ENCODE peak calls at places on chromosomes 4 and X, in eight cellular contexts. M is spleen, C is NB4, E is endothelial cell of umbilical vein, K is esophagus squamous epithelium, J is ovary, Y is suprapubic skin, R is A549. O is an unnamed sample.

GRCh38 chr4:104868942-104869341 is 277.7 kb upstream of the TET2 start:
- DNase-seq in M (no peak), C (no peak), E (no peak), K (no peak), J (no peak), Y (no peak), R (no peak), O (no peak)

GRCh38 chr4:116397291-116397690 is 688.1 kb downstream of the TRAM1L1 start:
- DNase-seq in M (no peak), C (no peak), E (no peak), K (no peak), J (no peak), Y (no peak), R (no peak), O (no peak)

GRCh38 chr4:110480031-110480549 is 4.1 kb downstream of the ENPEP start:
- DNase-seq in M (no peak), C (no peak), E (no peak), K (no peak), J (no peak), Y (no peak), R (no peak), O (no peak)

GRCh38 chr4:2511645-2512131 is 24.8 kb upstream of the FAM193A start:
- DNase-seq in M (no peak), C (no peak), E (no peak), K (no peak), J (no peak), Y (no peak), R (no peak), O (no peak)

GRCh38 chr4:1309261-1310010 is 19.7 kb downstream of the MAEA start:
- DNase-seq in M (peak), C (no peak), E (peak), K (peak), J (peak), Y (peak), R (no peak), O (peak)

GRCh38 chrX:68989865-68990606 is 161.2 kb downstream of the EFNB1 start:
- DNase-seq in M (no peak), C (no peak), E (peak), K (no peak), J (peak), Y (no peak), R (no peak), O (no peak)

GRCh38 chr4:76526585-76526990 is 91.6 kb downstream of the SHROOM3 start:
- DNase-seq in M (no peak), C (no peak), E (no peak), K (no peak), J (no peak), Y (no peak), R (no peak), O (no peak)

GRCh38 chrX:114798902-114799301 is 215.0 kb downstream of the HTR2C start:
- DNase-seq in M (no peak), C (no peak), E (no peak), K (no peak), J (no peak), Y (no peak), R (no peak), O (no peak)

GRCh38 chr4:6727943-6728250 is 11.9 kb downstream of the BLOC1S4 start:
- DNase-seq in M (no peak), C (no peak), E (no peak), K (no peak), J (no peak), Y (no peak), R (no peak), O (no peak)

GRCh38 chr4:176054942-176055341 is 10.7 kb upstream of the WDR17 start:
- DNase-seq in M (no peak), C (no peak), E (no peak), K (no peak), J (no peak), Y (no peak), R (no peak), O (no peak)

GRCh38 chrX:72498782-72499181 is 73.9 kb downstream of the HDAC8 start:
- DNase-seq in M (no peak), C (peak), E (no peak), K (no peak), J (no peak), Y (no peak), R (no peak), O (no peak)

GRCh38 chr4:3267576-3268394 is 18.8 kb downstream of the MSANTD1 start:
- DNase-seq in M (no peak), C (no peak), E (no peak), K (no peak), J (no peak), Y (peak), R (no peak), O (peak)

GRCh38 chrX:102840871-102841705 is 96.0 kb upstream of the RAB40AL start:
- DNase-seq in M (no peak), C (peak), E (peak), K (no peak), J (no peak), Y (no peak), R (no peak), O (no peak)

GRCh38 chr4:115537387-115537786 is 424.0 kb upstream of the NDST4 start:
- DNase-seq in M (no peak), C (peak), E (no peak), K (no peak), J (no peak), Y (no peak), R (no peak), O (no peak)

GRCh38 chrX:133813991-133814390 is 171.4 kb downstream of the GPC3 start:
- DNase-seq in M (no peak), C (no peak), E (no peak), K (no peak), J (no peak), Y (no peak), R (no peak), O (no peak)

GRCh38 chrX:103656623-103657022 is 27.8 kb downstream of the TCEAL1 start:
- DNase-seq in M (no peak), C (no peak), E (peak), K (no peak), J (no peak), Y (no peak), R (peak), O (no peak)

GRCh38 chrX:129653985-129654651 is 638 bp downstream of the APLN start:
- DNase-seq in M (no peak), C (peak), E (no peak), K (no peak), J (no peak), Y (no peak), R (peak), O (no peak)

GRCh38 chrX:108090474-108091265 is 672 bp downstream of the PSMD10 start:
- DNase-seq in M (no peak), C (peak), E (peak), K (no peak), J (no peak), Y (no peak), R (peak), O (no peak)

GRCh38 chr4:134375775-134376174 is 174.2 kb upstream of the PABPC4L start:
- DNase-seq in M (no peak), C (no peak), E (no peak), K (no peak), J (no peak), Y (no peak), R (no peak), O (no peak)

GRCh38 chr4:6532658-6533057 is 42.3 kb upstream of the MAN2B2 start:
- DNase-seq in M (peak), C (no peak), E (no peak), K (no peak), J (no peak), Y (no peak), R (no peak), O (no peak)

GRCh38 chr4:42066402-42066801 is 76.1 kb downstream of the SLC30A9 start:
- DNase-seq in M (no peak), C (no peak), E (no peak), K (no peak), J (no peak), Y (no peak), R (no peak), O (no peak)

GRCh38 chrX:129600981-129601424 is 53.8 kb downstream of the APLN start:
- DNase-seq in M (no peak), C (peak), E (peak), K (no peak), J (peak), Y (no peak), R (peak), O (no peak)

GRCh38 chr4:22301253-22301652 is 214.6 kb downstream of the ADGRA3 start:
- DNase-seq in M (no peak), C (no peak), E (no peak), K (no peak), J (no peak), Y (no peak), R (no peak), O (no peak)

GRCh38 chrX:37331546-37331945 is 17.6 kb upstream of the PRRG1 start:
- DNase-seq in M (no peak), C (no peak), E (no peak), K (no peak), J (no peak), Y (no peak), R (no peak), O (no peak)

GRCh38 chr4:1713003-1713397 is 881 bp upstream of the SLBP start:
- DNase-seq in M (no peak), C (no peak), E (no peak), K (no peak), J (no peak), Y (no peak), R (no peak), O (no peak)

GRCh38 chr4:170190265-170190664 is 100.5 kb upstream of the AADAT start:
- DNase-seq in M (no peak), C (no peak), E (no peak), K (no peak), J (no peak), Y (no peak), R (no peak), O (no peak)

GRCh38 chrX:136880452-136881013 is at the start of gene RBMX:
- DNase-seq in M (peak), C (peak), E (peak), K (peak), J (peak), Y (peak), R (peak), O (peak)

GRCh38 chr4:146255463-146255862 is 41.1 kb downstream of the REELD1 start:
- DNase-seq in M (no peak), C (no peak), E (no peak), K (no peak), J (no peak), Y (no peak), R (no peak), O (no peak)

GRCh38 chr4:35772291-35772690 is 472.0 kb downstream of the ARAP2 start:
- DNase-seq in M (no peak), C (no peak), E (no peak), K (no peak), J (no peak), Y (no peak), R (no peak), O (no peak)

GRCh38 chr4:15498356-15498755 is 28.7 kb downstream of the CC2D2A start:
- DNase-seq in M (no peak), C (no peak), E (no peak), K (no peak), J (no peak), Y (no peak), R (no peak), O (no peak)

GRCh38 chrX:47581731-47582647 is at the start of gene TIMP1:
- DNase-seq in M (peak), C (peak), E (peak), K (peak), J (peak), Y (peak), R (peak), O (peak)

GRCh38 chr4:126583509-126583908 is 1049.2 kb upstream of the INTU start:
- DNase-seq in M (no peak), C (peak), E (peak), K (no peak), J (no peak), Y (no peak), R (no peak), O (no peak)

GRCh38 chr4:148311493-148311892 is 130.7 kb downstream of the NR3C2 start:
- DNase-seq in M (no peak), C (no peak), E (no peak), K (no peak), J (no peak), Y (no peak), R (no peak), O (no peak)

GRCh38 chr4:183157215-183157614 is 58.2 kb downstream of the WWC2 start:
- DNase-seq in M (no peak), C (peak), E (no peak), K (no peak), J (no peak), Y (no peak), R (no peak), O (no peak)
- TF ChIP-seq CTCF in M (no peak), C (no peak), E (no peak), K (no peak), J (no peak), Y (no peak), R (no peak), O (no peak)

GRCh38 chr4:82786004-82786400 is 12.6 kb downstream of the SCD5 start:
- DNase-seq in M (no peak), C (peak), E (no peak), K (no peak), J (no peak), Y (no peak), R (no peak), O (no peak)
- H3K4me3 ChIP-seq in M (no peak), C (no peak), E (no peak), K (no peak), J (no peak), Y (no peak), R (peak), O (no peak)

GRCh38 chr4:55546633-55547460 is at the start of gene CLOCK:
- DNase-seq in M (peak), C (peak), E (peak), K (peak), J (peak), Y (peak), R (peak), O (peak)
- TF ChIP-seq POLR2A in M (no peak), C (peak), E (peak), K (peak), J (peak), Y (peak), R (peak), O (no peak)

GRCh38 chr4:178577933-178578332 is 1135.7 kb upstream of the AGA start:
- DNase-seq in M (no peak), C (peak), E (no peak), K (no peak), J (no peak), Y (no peak), R (no peak), O (no peak)
- TF ChIP-seq CTCF in M (no peak), C (peak), E (no peak), K (no peak), J (no peak), Y (no peak), R (no peak), O (no peak)

DNA sequence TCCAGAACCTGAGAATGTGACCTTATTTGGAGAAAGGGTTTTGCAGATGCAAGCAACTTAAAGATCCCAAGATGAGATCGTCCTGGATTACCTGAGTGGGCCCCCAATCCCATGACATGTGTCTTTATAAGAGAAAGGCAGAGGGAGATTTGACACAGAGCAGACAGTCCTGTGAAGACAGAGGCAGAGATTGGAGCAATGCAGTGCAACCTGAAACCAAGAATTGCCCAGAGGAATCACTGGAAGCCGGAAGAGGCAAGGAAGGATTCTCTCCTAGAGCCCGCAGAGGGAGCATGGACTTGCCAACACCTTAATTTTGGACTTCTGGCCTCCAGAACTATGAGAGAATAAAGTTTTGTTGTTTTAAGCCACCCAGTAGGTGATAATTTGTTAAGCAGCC is 171.6 kb downstream of the SMIM20 start:
- DNase-seq in M (no peak), C (no peak), E (no peak), K (no peak), J (no peak), Y (no peak), R (no peak), O (no peak)
- H3K4me3 ChIP-seq in M (no peak), C (no peak), E (no peak), K (no peak), J (no peak), Y (no peak), R (no peak), O (no peak)

GRCh38 chr4:182015893-182016292 is 227.3 kb upstream of the TENM3 start:
- DNase-seq in M (no peak), C (no peak), E (no peak), K (no peak), J (no peak), Y (no peak), R (no peak), O (no peak)

GRCh38 chr4:182017038-182017437 is 226.2 kb upstream of the TENM3 start:
- DNase-seq in M (no peak), C (no peak), E (no peak), K (no peak), J (no peak), Y (no peak), R (no peak), O (no peak)

GRCh38 chr4:182022899-182023298 is 220.3 kb upstream of the TENM3 start:
- DNase-seq in M (no peak), C (no peak), E (no peak), K (no peak), J (no peak), Y (no peak), R (no peak), O (no peak)

GRCh38 chr4:182018691-182019090 is 224.5 kb upstream of the TENM3 start:
- DNase-seq in M (no peak), C (no peak), E (no peak), K (no peak), J (no peak), Y (no peak), R (no peak), O (no peak)

DNA sequence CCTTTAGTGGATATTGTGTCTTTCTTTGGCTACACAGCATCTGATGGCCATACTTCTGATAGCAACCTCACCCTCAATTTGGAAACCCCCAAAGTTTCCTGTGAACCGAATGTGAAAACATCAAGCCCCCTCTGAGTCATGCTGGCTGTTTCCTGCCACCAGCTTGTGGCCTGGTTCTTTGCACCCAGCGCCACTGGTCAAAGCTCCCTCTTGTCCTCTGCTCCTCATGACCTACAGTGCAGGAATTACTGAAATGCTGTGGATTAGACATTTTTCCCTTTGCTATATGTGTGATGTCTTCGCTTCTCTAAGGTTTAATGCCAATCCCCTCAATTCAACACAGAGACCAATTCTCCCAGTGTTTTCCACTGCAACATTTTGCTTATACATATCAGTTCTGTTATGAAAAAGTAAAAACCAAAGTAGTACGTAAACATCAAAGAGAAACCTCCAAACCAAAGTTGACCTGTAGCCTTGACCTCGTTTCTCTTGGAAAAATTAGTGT is 224.0 kb upstream of the TENM3 start:
- DNase-seq in M (no peak), C (no peak), E (no peak), K (no peak), J (no peak), Y (no peak), R (no peak), O (no peak)
- TF ChIP-seq POLR2A in M (no peak), C (no peak), E (no peak), K (no peak), J (no peak), Y (no peak), R (no peak), O (no peak)

GRCh38 chr4:70704333-70705145 is 16.2 kb downstream of the UTP3 start:
- DNase-seq in M (peak), C (peak), E (peak), K (peak), J (peak), Y (peak), R (peak), O (peak)
- TF ChIP-seq CTCF in M (peak), C (peak), E (peak), K (peak), J (no peak), Y (peak), R (peak), O (no peak)

DNA sequence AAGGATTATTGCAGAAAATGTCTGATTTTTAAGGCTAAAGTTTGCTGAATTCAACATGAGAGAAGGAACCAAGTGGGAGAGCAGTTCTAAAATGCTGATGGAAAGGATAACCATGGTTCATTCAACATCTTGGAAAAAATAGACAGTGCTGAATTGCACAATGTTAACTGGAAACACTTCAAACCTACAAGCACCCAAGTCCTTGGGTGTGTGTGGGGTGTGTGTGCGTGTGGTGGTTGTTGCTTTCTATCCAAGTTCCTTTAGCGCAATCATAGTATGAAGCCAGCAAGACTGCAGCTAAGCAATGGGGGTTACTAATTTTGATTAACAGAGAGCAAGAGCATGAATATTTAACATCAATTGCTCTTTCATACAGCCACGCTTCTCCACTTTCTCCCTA is 29.3 kb upstream of the SCOC start:
- DNase-seq in M (no peak), C (no peak), E (no peak), K (no peak), J (no peak), Y (no peak), R (no peak), O (no peak)
- H3K4me3 ChIP-seq in M (no peak), C (no peak), E (no peak), K (no peak), J (no peak), Y (no peak), R (no peak), O (no peak)

O was measured in lower leg skin.